ENCODE peak calls at places on chromosome 20, in five cellular contexts. M, T, H, V and I are unnamed samples.

GRCh38 chr20:16553161-16553560 is 20.1 kb downstream of the KIF16B start:
- DNase-seq in M (no peak), T (no peak), H (peak; percentile 52), V (no peak), I (no peak)

GRCh38 chr20:64049060-64049886 is at the start of gene SOX18:
- DNase-seq in M (no peak), T (no peak), H (peak; percentile 50), V (no peak), I (peak; percentile 76)

GRCh38 chr20:38727602-38728236 is 3.4 kb downstream of the SLC32A1 start:
- DNase-seq in M (no peak), T (no peak), H (no peak), V (no peak), I (no peak)

GRCh38 chr20:59515906-59516209 is 88.5 kb upstream of the PHACTR3 start:
- DNase-seq in M (no peak), T (no peak), H (no peak), V (no peak), I (no peak)

GRCh38 chr20:61886721-61887658 is 178.7 kb downstream of the TAF4 start:
- DNase-seq in M (peak; percentile 66), T (peak; percentile 26), H (peak; percentile 37), V (peak; percentile 2), I (peak; percentile 65)

GRCh38 chr20:30816182-30816645 is 441.2 kb upstream of the DEFB115 start:
- DNase-seq in M (no peak), T (no peak), H (peak; percentile 60), V (no peak), I (peak; percentile 60)

GRCh38 chr20:8790442-8791074 is 278.3 kb upstream of the PLCB4 start:
- DNase-seq in M (peak; percentile 15), T (peak; percentile 60), H (peak; percentile 61), V (peak; percentile 25), I (peak; percentile 76)

GRCh38 chr20:32574296-32575226 is 10.6 kb downstream of the NOL4L start:
- DNase-seq in M (peak; percentile 83), T (no peak), H (peak; percentile 81), V (no peak), I (peak; percentile 59)

GRCh38 chr20:57409672-57410397 is 18.6 kb downstream of the RBM38 start:
- DNase-seq in M (peak; percentile 62), T (no peak), H (no peak), V (no peak), I (no peak)

GRCh38 chr20:39458452-39458851 is 496.3 kb downstream of the DHX35 start:
- DNase-seq in M (no peak), T (no peak), H (peak; percentile 15), V (no peak), I (no peak)

GRCh38 chr20:33277471-33278441 is 5.3 kb upstream of the BPIFB1 start:
- DNase-seq in M (peak; percentile 44), T (no peak), H (no peak), V (no peak), I (peak; percentile 72)

GRCh38 chr20:9054176-9054575 is 14.7 kb upstream of the PLCB4 start:
- DNase-seq in M (no peak), T (no peak), H (peak; percentile 86), V (no peak), I (no peak)

GRCh38 chr20:56418385-56418861 is 6.4 kb downstream of the CASS4 start:
- DNase-seq in M (no peak), T (no peak), H (no peak), V (no peak), I (no peak)

GRCh38 chr20:53316221-53316937 is 277.3 kb downstream of the ZNF217 start:
- DNase-seq in M (no peak), T (no peak), H (no peak), V (no peak), I (peak; percentile 14)

GRCh38 chr20:741620-742019 is 26.7 kb downstream of the SLC52A3 start:
- DNase-seq in M (no peak), T (no peak), H (no peak), V (no peak), I (no peak)

GRCh38 chr20:25136643-25137559 is 55.0 kb upstream of the VSX1 start:
- DNase-seq in M (peak; percentile 14), T (no peak), H (peak; percentile 99), V (no peak), I (no peak)